ENCODE peak calls at places on chromosome 14, in ten cellular contexts. R, W, C, V, B, L, M, P, U and E are unnamed samples.

GRCh38 chr14:54453252-54453651 is 12.1 kb upstream of the CNIH1 start:
- DNase-seq in R (no peak), W (no peak), C (no peak), V (no peak), B (no peak), L (no peak), M (no peak), P (no peak), U (peak; percentile 51), E (no peak)

GRCh38 chr14:70702154-70702553 is 60.4 kb downstream of the TTC9 start:
- DNase-seq in R (no peak), W (no peak), C (no peak), V (no peak), B (no peak), L (no peak), M (no peak), P (no peak), U (no peak), E (no peak)

GRCh38 chr14:59483360-59483759 is 848 bp downstream of the L3HYPDH start:
- DNase-seq in R (peak; percentile 86), W (no peak), C (peak; percentile 72), V (no peak), B (peak; percentile 77), L (no peak), M (peak; percentile 45), P (peak; percentile 66), U (no peak), E (peak; percentile 28)

GRCh38 chr14:51004801-51005526 is 60.7 kb upstream of the PYGL start:
- DNase-seq in R (peak; percentile 88), W (no peak), C (peak; percentile 58), V (no peak), B (peak; percentile 69), L (no peak), M (no peak), P (no peak), U (peak; percentile 73), E (peak; percentile 42)

GRCh38 chr14:61388976-61389576 is 67.7 kb downstream of the PRKCH start:
- DNase-seq in R (peak; percentile 63), W (no peak), C (peak; percentile 41), V (no peak), B (peak; percentile 25), L (no peak), M (no peak), P (peak; percentile 83), U (peak; percentile 68), E (no peak)

GRCh38 chr14:105149146-105149781 is 19.3 kb downstream of the JAG2 start:
- DNase-seq in R (no peak), W (no peak), C (no peak), V (no peak), B (no peak), L (no peak), M (no peak), P (no peak), U (no peak), E (no peak)

GRCh38 chr14:99569725-99570541 is 34.1 kb downstream of the CCDC85C start:
- DNase-seq in R (no peak), W (no peak), C (no peak), V (no peak), B (no peak), L (no peak), M (no peak), P (no peak), U (no peak), E (no peak)

GRCh38 chr14:32473476-32473875 is 144.4 kb downstream of the AKAP6 start:
- DNase-seq in R (peak; percentile 90), W (no peak), C (no peak), V (no peak), B (peak; percentile 82), L (peak; percentile 92), M (peak; percentile 53), P (no peak), U (peak; percentile 97), E (no peak)

GRCh38 chr14:101964297-101965144 is at the start of gene DYNC1H1:
- DNase-seq in R (peak; percentile 95), W (peak; percentile 93), C (peak; percentile 98), V (peak; percentile 93), B (peak; percentile 97), L (peak; percentile 98), M (peak; percentile 97), P (peak; percentile 87), U (peak; percentile 84), E (peak; percentile 88)

GRCh38 chr14:73943083-73943482 is 6.8 kb downstream of the FAM161B start:
- DNase-seq in R (peak; percentile 58), W (no peak), C (peak; percentile 86), V (no peak), B (peak; percentile 87), L (peak; percentile 81), M (no peak), P (no peak), U (peak; percentile 61), E (no peak)

GRCh38 chr14:61240206-61240605 is 40.9 kb downstream of the TMEM30B start:
- DNase-seq in R (no peak), W (no peak), C (no peak), V (no peak), B (no peak), L (no peak), M (no peak), P (no peak), U (no peak), E (no peak)

GRCh38 chr14:100083706-100084105 is 18.5 kb downstream of the EVL start:
- DNase-seq in R (no peak), W (no peak), C (no peak), V (no peak), B (no peak), L (no peak), M (no peak), P (no peak), U (peak; percentile 95), E (no peak)

GRCh38 chr14:34324363-34324795 is 137.7 kb downstream of the SPTSSA start:
- DNase-seq in R (peak; percentile 67), W (peak; percentile 53), C (peak; percentile 59), V (no peak), B (peak; percentile 53), L (no peak), M (peak; percentile 79), P (no peak), U (peak; percentile 5), E (peak; percentile 29)

GRCh38 chr14:83217492-83217891 is 1683.8 kb upstream of the SEL1L start:
- DNase-seq in R (peak; percentile 7), W (no peak), C (peak; percentile 27), V (no peak), B (peak; percentile 29), L (peak; percentile 87), M (peak; percentile 4), P (no peak), U (no peak), E (no peak)

GRCh38 chr14:85197976-85198375 is 332.0 kb upstream of the FLRT2 start:
- DNase-seq in R (no peak), W (no peak), C (no peak), V (no peak), B (no peak), L (no peak), M (no peak), P (no peak), U (no peak), E (no peak)

GRCh38 chr14:24171422-24172260 is at the start of gene REC8:
- DNase-seq in R (no peak), W (peak; percentile 97), C (peak; percentile 72), V (peak; percentile 82), B (no peak), L (no peak), M (no peak), P (no peak), U (no peak), E (peak; percentile 99)
- H3K4me3 ChIP-seq in R (no peak within 1 kb of the TSS), W (peak within 1 kb of the TSS; percentile 48), C (peak within 1 kb of the TSS; percentile 23), V (peak within 1 kb of the TSS; percentile 52), B (no peak within 1 kb of the TSS), L (no peak within 1 kb of the TSS), M (no peak within 1 kb of the TSS), P (no peak within 1 kb of the TSS), U (no peak within 1 kb of the TSS), E (peak within 1 kb of the TSS; percentile 75)

GRCh38 chr14:91419044-91419397 is 1.4 kb upstream of the CCDC88C start:
- DNase-seq in R (no peak), W (no peak), C (no peak), V (peak; percentile 24), B (peak; percentile 7), L (no peak), M (no peak), P (no peak), U (no peak), E (no peak)

GRCh38 chr14:91418387-91419043 is 895 bp upstream of the CCDC88C start:
- DNase-seq in R (peak; percentile 72), W (peak; percentile 85), C (peak; percentile 50), V (peak; percentile 79), B (peak; percentile 59), L (peak; percentile 96), M (peak; percentile 75), P (no peak), U (peak; percentile 42), E (peak; percentile 75)

GRCh38 chr14:91417134-91417982 is at the start of gene CCDC88C:
- DNase-seq in R (peak; percentile 68), W (peak; percentile 84), C (no peak), V (peak; percentile 82), B (peak; percentile 34), L (peak; percentile 93), M (peak; percentile 65), P (no peak), U (no peak), E (peak; percentile 72)

GRCh38 chr14:91416744-91417133 is 881 bp downstream of the CCDC88C start:
- DNase-seq in R (peak; percentile 28), W (peak; percentile 64), C (no peak), V (peak; percentile 47), B (no peak), L (no peak), M (no peak), P (no peak), U (no peak), E (no peak)

DNA sequence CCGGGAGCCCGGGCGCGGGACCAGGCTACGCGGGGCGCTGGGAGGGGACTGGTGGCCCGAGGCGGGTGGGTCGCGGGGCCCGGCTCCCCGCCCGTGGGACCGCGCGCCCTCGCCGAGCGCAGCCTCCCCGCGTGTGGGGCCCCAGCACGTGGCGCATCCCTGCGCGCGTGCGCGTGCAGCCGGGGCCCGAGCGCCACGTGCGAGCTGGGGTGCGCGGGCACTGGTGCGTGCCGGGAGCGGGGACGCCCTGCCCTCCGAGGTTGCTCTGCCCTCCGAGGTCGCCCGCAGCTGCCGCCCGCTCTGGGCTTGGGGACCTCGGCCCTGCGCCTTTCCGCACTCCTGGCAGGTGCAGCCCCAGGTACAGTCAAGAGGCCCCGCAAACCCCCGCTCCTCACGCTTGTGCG is 365 bp upstream of the CCDC88C start:
- DNase-seq in R (peak; percentile 63), W (peak; percentile 85), C (no peak), V (peak; percentile 61), B (peak; percentile 45), L (peak; percentile 86), M (peak; percentile 48), P (no peak), U (no peak), E (peak; percentile 45)
- H3K4me3 ChIP-seq in R (peak overlapping the region; percentile 52), W (peak overlapping the region; percentile 77), C (no peak overlapping the region), V (peak overlapping the region; percentile 77), B (peak overlapping the region; percentile 63), L (peak overlapping the region; percentile 54), M (peak overlapping the region; percentile 64), P (peak overlapping the region; percentile 18), U (no peak overlapping the region), E (peak overlapping the region; percentile 66)

GRCh38 chr14:22835505-22835904 is 880 bp upstream of the MMP14 start:
- DNase-seq in R (no peak), W (no peak), C (no peak), V (no peak), B (no peak), L (no peak), M (no peak), P (no peak), U (no peak), E (no peak)
- H3K4me3 ChIP-seq in R (no peak overlapping the region), W (no peak overlapping the region), C (no peak overlapping the region), V (no peak overlapping the region), B (no peak overlapping the region), L (no peak overlapping the region), M (no peak overlapping the region), P (no peak overlapping the region), U (no peak overlapping the region), E (no peak overlapping the region)

GRCh38 chr14:52551205-52551604 is 1.1 kb downstream of the TXNDC16 start:
- DNase-seq in R (no peak), W (no peak), C (no peak), V (no peak), B (no peak), L (no peak), M (peak; percentile 4), P (no peak), U (no peak), E (no peak)
- H3K4me3 ChIP-seq in R (peak overlapping the region; percentile 87), W (peak overlapping the region; percentile 98), C (peak overlapping the region; percentile 75), V (peak overlapping the region; percentile 70), B (peak overlapping the region; percentile 76), L (no peak overlapping the region), M (peak overlapping the region; percentile 73), P (no peak overlapping the region), U (peak overlapping the region; percentile 98), E (peak overlapping the region; percentile 84)